ENCODE peak calls at places on chromosome 18, in ten cellular contexts. Y, U, Q, M, V, B, F, K, Z and X are unnamed samples.
A peak's percentile ranks its signal among the peaks of the same experiment; 100 is the strongest.

GRCh38 chr18:67199993-67200617 is 316.4 kb downstream of the DSEL start:
- DNase-seq in V (peak; percentile 19), B (no peak), F (peak; percentile 61), Q (no peak), M (no peak), U (no peak), K (no peak), Z (no peak), Y (peak; percentile 22), X (peak; percentile 13)

GRCh38 chr18:6835345-6835744 is 105.8 kb downstream of the ARHGAP28 start:
- DNase-seq in Q (no peak), F (no peak), M (no peak), K (no peak), U (no peak), B (no peak), Y (no peak), Z (no peak), V (no peak), X (no peak)

GRCh38 chr18:65751145-65752085 is 603 bp downstream of the CDH7 start:
- DNase-seq in K (no peak), Q (no peak), Y (no peak), Z (no peak), F (no peak), U (no peak), M (no peak), V (no peak), B (no peak), X (no peak)

GRCh38 chr18:44637210-44638051 is 43.3 kb upstream of the SETBP1 start:
- DNase-seq in Y (no peak), K (no peak), Q (no peak), U (no peak), M (no peak), Z (no peak), B (no peak), V (no peak), F (peak; percentile 53), X (peak; percentile 95)

GRCh38 chr18:41594582-41594981 is 360.5 kb upstream of the PIK3C3 start:
- DNase-seq in Z (no peak), U (no peak), B (no peak), V (no peak), M (no peak), Q (no peak), K (no peak), Y (no peak), F (no peak), X (no peak)

GRCh38 chr18:63887424-63887823 is at the start of gene SERPINB2:
- DNase-seq in Q (no peak), Z (no peak), V (no peak), M (no peak), Y (peak; percentile 21), U (no peak), F (peak; percentile 43), K (no peak), B (no peak), X (no peak)

GRCh38 chr18:76371804-76372203 is 123.2 kb downstream of the ZNF516 start:
- DNase-seq in Z (no peak), U (no peak), Y (no peak), V (no peak), M (peak; percentile 47), F (no peak), Q (no peak), K (no peak), B (no peak), X (no peak)

GRCh38 chr18:62566199-62566598 is 43.4 kb downstream of the ZCCHC2 start:
- DNase-seq in M (no peak), Q (peak; percentile 56), K (no peak), V (no peak), F (peak; percentile 36), B (peak; percentile 32), Z (no peak), U (no peak), Y (no peak), X (no peak)

GRCh38 chr18:41128545-41128944 is 826.5 kb upstream of the PIK3C3 start:
- DNase-seq in F (peak; percentile 27), Z (no peak), Y (peak; percentile 36), K (no peak), U (no peak), Q (no peak), M (no peak), B (no peak), V (no peak), X (no peak)

GRCh38 chr18:61854578-61854977 is 38.2 kb downstream of the RNF152 start:
- DNase-seq in B (no peak), U (no peak), Y (peak; percentile 64), F (no peak), M (no peak), K (no peak), Z (no peak), Q (no peak), V (no peak), X (no peak)

GRCh38 chr18:1014951-1015627 is 110.4 kb downstream of the ADCYAP1 start:
- DNase-seq in Q (no peak), K (no peak), F (peak; percentile 71), Y (no peak), B (no peak), U (no peak), Z (no peak), M (no peak), V (no peak), X (peak; percentile 7)

GRCh38 chr18:11119962-11120361 is 29.4 kb downstream of the PIEZO2 start:
- DNase-seq in U (no peak), K (no peak), Y (peak; percentile 74), V (no peak), B (no peak), Q (no peak), F (peak; percentile 52), Z (no peak), M (no peak), X (no peak)

GRCh38 chr18:70182548-70182947 is 22.9 kb downstream of the RTTN start:
- DNase-seq in V (no peak), Y (no peak), K (no peak), M (no peak), B (no peak), F (no peak), Q (no peak), U (no peak), Z (no peak), X (no peak)

GRCh38 chr18:21991081-21991534 is 178.3 kb upstream of the GATA6 start:
- DNase-seq in Q (no peak), U (no peak), Z (no peak), F (no peak), Y (no peak), M (no peak), B (no peak), K (no peak), V (no peak), X (no peak)

GRCh38 chr18:63888473-63889190 is 1.1 kb downstream of the SERPINB2 start:
- DNase-seq in K (no peak), B (no peak), Q (no peak), Y (no peak), Z (no peak), F (peak; percentile 29), M (no peak), U (no peak), V (no peak), X (no peak)

GRCh38 chr18:56148373-56148772 is 490.0 kb downstream of the TXNL1 start:
- DNase-seq in U (no peak), V (peak; percentile 91), K (no peak), F (peak; percentile 88), Y (peak; percentile 68), M (no peak), B (no peak), Z (no peak), Q (no peak), X (peak; percentile 15)

GRCh38 chr18:36377626-36378025 is 80.1 kb downstream of the FHOD3 start:
- DNase-seq in K (no peak), F (no peak), Q (no peak), B (no peak), V (no peak), Y (no peak), U (no peak), M (no peak), Z (no peak), X (no peak)

GRCh38 chr18:61148322-61148721 is 184.9 kb upstream of the CDH20 start:
- DNase-seq in Y (no peak), U (no peak), V (no peak), Q (no peak), Z (no peak), K (no peak), M (no peak), F (no peak), B (no peak), X (no peak)

GRCh38 chr18:61860302-61860701 is 32.5 kb downstream of the RNF152 start:
- DNase-seq in B (no peak), V (no peak), K (no peak), M (no peak), F (no peak), Q (no peak), Y (no peak), Z (no peak), U (no peak), X (no peak)

GRCh38 chr18:2612996-2613395 is 41.6 kb downstream of the NDC80 start:
- DNase-seq in M (no peak), F (no peak), V (no peak), Q (no peak), Y (no peak), B (no peak), U (no peak), Z (no peak), K (no peak), X (no peak)
- H3K4me3 ChIP-seq in M (no peak overlapping the region), F (no peak overlapping the region), V (no peak overlapping the region), Q (no peak overlapping the region), Y (no peak overlapping the region), B (no peak overlapping the region), U (no peak overlapping the region), Z (no peak overlapping the region), K (no peak overlapping the region), X (no peak overlapping the region)

DNA sequence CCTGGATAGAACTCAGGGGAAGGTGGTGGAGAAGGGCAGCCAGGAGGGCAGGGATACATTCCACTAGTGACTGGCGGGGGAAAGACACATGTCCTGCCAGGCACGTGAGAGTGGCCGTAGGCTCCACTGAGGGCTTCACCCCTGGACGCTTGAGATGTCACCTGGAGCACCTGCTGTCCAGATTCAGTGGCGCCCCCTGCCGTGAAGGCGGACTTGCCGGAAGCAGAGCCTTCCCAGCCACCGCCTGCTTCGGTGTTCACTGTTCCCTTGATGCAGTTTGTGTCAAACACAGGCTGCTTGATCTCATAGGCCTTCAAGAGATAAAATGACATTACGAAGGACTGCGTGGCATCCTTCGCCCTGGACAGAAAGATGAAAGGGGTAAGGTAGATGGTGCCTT is 335.3 kb downstream of the ZNF521 start:
- DNase-seq in M (no peak), V (no peak), K (no peak), Y (no peak), Q (no peak), U (no peak), B (no peak), Z (no peak), F (no peak), X (no peak)
- TF ChIP-seq CTCF in M (no peak), V (no peak), K (no peak), Y (no peak), Q (no peak), U (no peak), B (no peak), Z (no peak), F (no peak), X (no peak)

GRCh38 chr18:79911871-79912270 is 39.6 kb downstream of the SLC66A2 start:
- DNase-seq in Y (no peak), B (peak; percentile 3), Z (no peak), V (no peak), K (no peak), F (no peak), Q (no peak), M (no peak), U (no peak), X (no peak)
- H3K4me3 ChIP-seq in Y (no peak overlapping the region), B (no peak overlapping the region), Z (no peak overlapping the region), V (no peak overlapping the region), K (no peak overlapping the region), F (no peak overlapping the region), Q (no peak overlapping the region), M (no peak overlapping the region), U (no peak overlapping the region), X (no peak overlapping the region)

GRCh38 chr18:8037296-8037695 is 470.2 kb downstream of the PTPRM start:
- DNase-seq in Q (no peak), Y (no peak), U (no peak), M (no peak), B (no peak), V (no peak), F (no peak), K (no peak), Z (no peak), X (no peak)
- TF ChIP-seq CTCF in Q (no peak), Y (no peak), U (no peak), M (no peak), B (no peak), V (no peak), F (no peak), K (no peak), Z (no peak), X (no peak)